ENCODE peak calls at places on chromosomes 1 and 21, in six cellular contexts. B, X, Z, W, S and T are unnamed samples. For H3K4me1, the result is how much of the 10 kb centered on the place peaks cover.

GRCh38 chr1:201013991-201014815 is 9.3 kb downstream of the KIF21B start:
- DNase-seq in Z (no peak), S (no peak), W (no peak), X (peak), B (no peak), T (no peak)

GRCh38 chr1:206909883-206910318 is 11.8 kb downstream of the FCMR start:
- DNase-seq in S (no peak), W (no peak), B (no peak), Z (no peak), X (no peak), T (no peak)

GRCh38 chr21:34703566-34703965 is 34.8 kb downstream of the CLIC6 start:
- DNase-seq in W (no peak), B (no peak), X (no peak), Z (no peak), S (no peak), T (no peak)

GRCh38 chr1:84462118-84462517 is 16.9 kb upstream of the RPF1 start:
- DNase-seq in B (no peak), S (no peak), X (no peak), W (no peak), Z (no peak), T (no peak)

GRCh38 chr1:152745289-152745704 is 12.5 kb upstream of the KPRP start:
- DNase-seq in X (no peak), Z (peak), W (peak), B (no peak), S (no peak), T (no peak)

GRCh38 chr1:184567648-184568047 is 180.8 kb downstream of the C1orf21 start:
- DNase-seq in X (no peak), B (no peak), S (no peak), Z (peak), W (peak), T (no peak)

GRCh38 chr1:80258659-80259058 is 1252.1 kb upstream of the ADGRL4 start:
- DNase-seq in B (no peak), S (no peak), X (no peak), W (no peak), Z (peak), T (no peak)

GRCh38 chr1:171245458-171246064 is 2.7 kb upstream of the FMO1 start:
- DNase-seq in S (no peak), Z (peak), W (peak), B (peak), X (peak), T (no peak)

GRCh38 chr1:201275266-201275666 is 8.0 kb upstream of the PKP1 start:
- DNase-seq in S (peak), B (peak), X (no peak), Z (peak), W (peak), T (no peak)

GRCh38 chr1:65151641-65152040 is 3.6 kb downstream of the AK4 start:
- DNase-seq in W (no peak), S (no peak), Z (no peak), B (no peak), X (no peak), T (no peak)

GRCh38 chr1:230057681-230058565 is 9.1 kb upstream of the GALNT2 start:
- DNase-seq in S (no peak), B (no peak), W (no peak), X (no peak), Z (no peak), T (no peak)

GRCh38 chr1:27403931-27404330 is 11.5 kb downstream of the GPR3 start:
- DNase-seq in W (no peak), Z (no peak), B (no peak), X (no peak), S (no peak), T (no peak)

GRCh38 chr1:27400963-27401341 is 8.5 kb downstream of the GPR3 start:
- DNase-seq in X (no peak), Z (no peak), B (no peak), W (no peak), S (no peak), T (no peak)

GRCh38 chr1:27403065-27403726 is 10.8 kb downstream of the GPR3 start:
- DNase-seq in W (peak), X (no peak), S (peak), B (peak), Z (no peak), T (peak)

GRCh38 chr1:27400035-27400962 is 7.9 kb downstream of the GPR3 start:
- DNase-seq in X (no peak), S (no peak), W (no peak), B (no peak), Z (no peak), T (no peak)

GRCh38 chr1:27402349-27402754 is 9.9 kb downstream of the GPR3 start:
- DNase-seq in W (peak), B (peak), Z (peak), X (no peak), S (peak), T (peak)
- H3K4me1 ChIP-seq in W (under half), B (under half), Z (under half), X (under half), S (half or more), T (under half)

DNA sequence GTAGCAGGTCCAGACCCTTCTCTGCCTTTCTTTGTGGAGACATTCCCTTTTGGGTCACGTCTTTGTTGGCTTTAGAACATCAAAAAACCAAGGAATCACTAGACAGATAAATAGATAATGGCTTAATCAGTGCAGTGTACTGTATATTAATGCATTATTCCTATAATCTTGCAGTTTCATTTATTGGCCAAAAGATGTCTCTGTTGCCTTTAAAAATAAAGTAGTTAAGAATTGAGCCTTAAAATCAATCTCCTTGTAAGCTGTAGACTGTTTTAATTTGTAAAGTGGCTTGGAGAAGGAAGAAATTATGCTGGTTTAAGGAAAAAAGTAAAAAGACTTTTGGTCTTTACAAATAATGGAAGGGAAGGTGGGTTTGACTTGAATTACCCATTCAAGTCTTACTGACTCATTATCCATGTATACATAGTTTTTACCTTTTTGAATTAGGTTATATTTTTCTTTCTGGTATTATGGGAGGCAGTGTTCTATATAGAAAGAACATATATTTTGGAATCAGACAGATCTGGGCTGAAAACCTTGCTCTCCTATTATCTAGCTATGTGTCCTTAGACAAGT is 84.6 kb downstream of the VPS13D start:
- DNase-seq in B (no peak), S (no peak), W (peak), X (no peak), Z (no peak), T (no peak)
- H3K4me1 ChIP-seq in B (under half), S (under half), W (under half), X (under half), Z (under half), T (under half)

GRCh38 chr1:41284121-41284520 is 42.0 kb upstream of the SCMH1 start:
- DNase-seq in B (no peak), Z (no peak), S (no peak), W (no peak), X (no peak), T (no peak)
- H3K4me1 ChIP-seq in B (under half), Z (under half), S (under half), W (under half), X (under half), T (under half)

GRCh38 chr1:234866007-234866866 is 256.3 kb upstream of the IRF2BP2 start:
- DNase-seq in S (peak), X (peak), B (peak), W (peak), Z (peak), T (no peak)
- H3K4me1 ChIP-seq in S (half or more), X (under half), B (under half), W (under half), Z (under half), T (under half)

GRCh38 chr1:228084325-228084724 is 1.8 kb downstream of the ARF1 start:
- DNase-seq in W (peak), B (no peak), Z (peak), X (no peak), S (no peak), T (no peak)
- H3K4me1 ChIP-seq in W (under half), B (half or more), Z (half or more), X (half or more), S (half or more), T (under half)

GRCh38 chr21:37443683-37444082 is 77.1 kb downstream of the DYRK1A start:
- DNase-seq in W (no peak), X (no peak), S (no peak), Z (no peak), B (no peak), T (no peak)
- H3K4me1 ChIP-seq in W (under half), X (under half), S (half or more), Z (under half), B (under half), T (under half)

DNA sequence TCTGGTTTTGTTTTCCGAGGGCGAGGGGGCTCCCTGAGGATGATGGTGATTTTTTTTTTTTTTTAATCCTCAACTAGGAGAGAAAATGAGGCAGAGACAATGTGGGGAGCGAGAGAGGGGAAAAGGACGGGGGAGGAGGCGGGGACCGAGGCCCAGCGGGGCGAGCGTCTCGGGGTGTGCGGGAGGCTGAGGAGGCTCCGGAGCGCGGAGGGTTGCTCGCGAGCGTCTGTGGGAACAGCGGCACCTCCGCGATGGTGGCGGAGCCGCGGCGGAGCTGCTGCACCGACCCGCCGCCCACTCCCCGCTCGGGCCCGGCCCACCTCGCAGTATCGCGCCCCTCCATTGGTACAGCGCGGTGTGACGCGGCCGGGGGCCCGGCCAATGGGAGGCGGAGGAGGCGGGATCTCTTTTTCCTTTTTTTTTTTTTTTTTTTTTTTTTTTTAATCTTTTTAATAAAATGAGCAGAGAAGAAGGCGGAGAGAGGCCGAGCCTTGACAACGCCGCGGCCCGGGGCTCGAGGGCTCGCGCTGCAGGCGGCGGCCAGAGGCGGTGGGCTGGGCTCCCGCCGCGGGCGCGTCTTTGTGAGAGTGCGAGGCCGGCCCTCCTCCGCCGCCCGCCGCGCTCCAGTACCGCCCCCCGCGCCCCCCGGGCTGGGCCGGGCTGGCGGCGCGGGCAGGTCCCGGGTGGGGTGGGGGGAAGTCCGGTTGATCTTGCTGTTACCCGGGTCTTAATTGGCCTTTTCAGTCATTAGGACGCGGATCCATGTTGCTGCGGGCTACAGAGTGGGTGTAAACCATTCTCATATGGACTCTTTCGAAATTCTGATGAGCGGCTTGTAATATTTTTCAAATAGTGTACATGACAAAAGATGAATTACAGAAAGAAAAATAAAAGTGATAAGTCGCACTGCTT is at the start of gene RERE:
- DNase-seq in B (peak), Z (peak), X (peak), W (peak), S (peak), T (peak)
- H3K4me1 ChIP-seq in B (under half), Z (under half), X (under half), W (under half), S (half or more), T (under half)

GRCh38 chr1:218368686-218369085 is 23.6 kb downstream of the TGFB2 start:
- DNase-seq in X (no peak), Z (no peak), S (no peak), B (no peak), W (no peak), T (no peak)

GRCh38 chr1:218367118-218367517 is 22.0 kb downstream of the TGFB2 start:
- DNase-seq in S (no peak), W (no peak), X (no peak), Z (no peak), B (no peak), T (no peak)

GRCh38 chr1:218371927-218372672 is 27.0 kb downstream of the TGFB2 start:
- DNase-seq in X (no peak), S (no peak), B (no peak), W (peak), Z (no peak), T (peak)

GRCh38 chr1:218366322-218367052 is 21.4 kb downstream of the TGFB2 start:
- DNase-seq in X (no peak), W (peak), S (no peak), Z (no peak), B (no peak), T (no peak)

GRCh38 chr1:218369688-218370511 is 24.8 kb downstream of the TGFB2 start:
- DNase-seq in Z (peak), S (no peak), B (no peak), W (peak), X (no peak), T (no peak)
- H3K4me1 ChIP-seq in Z (under half), S (half or more), B (under half), W (under half), X (under half), T (under half)